ENCODE peak calls at places on chromosomes 2 and 18, in six cellular contexts. E, Z, L, W, H and B are unnamed samples. For H3K27me3, the result is how much of the 10 kb centered on the place peaks cover.

GRCh38 chr2:85796549-85797262 is 42.9 kb downstream of the ATOH8 start:
- DNase-seq in E (no peak), Z (no peak), L (no peak), W (no peak), H (no peak), B (no peak)

GRCh38 chr2:23843051-23843976 is 83.6 kb downstream of the ATAD2B start:
- DNase-seq in E (no peak), Z (no peak), L (peak), W (no peak), H (no peak), B (no peak)

GRCh38 chr18:76518543-76519155 is 23.6 kb upstream of the ZNF516 start:
- DNase-seq in E (peak), Z (peak), L (peak), W (no peak), H (peak), B (no peak)

GRCh38 chr2:239309398-239310245 is 91.2 kb downstream of the HDAC4 start:
- DNase-seq in E (peak), Z (no peak), L (no peak), W (no peak), H (no peak), B (peak)

GRCh38 chr18:68362907-68363306 is 352.0 kb downstream of the TMX3 start:
- DNase-seq in E (no peak), Z (no peak), L (no peak), W (no peak), H (no peak), B (no peak)

GRCh38 chr2:130884013-130884412 is 47.3 kb downstream of the ARHGEF4 start:
- DNase-seq in E (no peak), Z (no peak), L (no peak), W (no peak), H (no peak), B (no peak)

GRCh38 chr2:63163231-63163845 is 112.7 kb downstream of the OTX1 start:
- DNase-seq in E (no peak), Z (no peak), L (no peak), W (no peak), H (no peak), B (no peak)

GRCh38 chr2:218162817-218163216 is 3.9 kb downstream of the CXCR1 start:
- DNase-seq in E (no peak), Z (no peak), L (no peak), W (no peak), H (no peak), B (no peak)

GRCh38 chr2:193276988-193277387 is 1082.3 kb upstream of the TMEFF2 start:
- DNase-seq in E (no peak), Z (no peak), L (no peak), W (no peak), H (no peak), B (no peak)

GRCh38 chr18:422966-423365 is 77.5 kb downstream of the COLEC12 start:
- DNase-seq in E (no peak), Z (no peak), L (no peak), W (no peak), H (no peak), B (no peak)
- H3K27me3 ChIP-seq in E (under half), Z (under half), L (under half), W (under half), H (under half), B (under half)

GRCh38 chr2:2599441-2599840 is 268.4 kb upstream of the MYT1L start:
- DNase-seq in E (no peak), Z (no peak), L (no peak), W (no peak), H (no peak), B (no peak)
- H3K27me3 ChIP-seq in E (under half), Z (under half), L (under half), W (under half), H (under half), B (under half)

GRCh38 chr18:6747646-6748045 is 18.1 kb downstream of the ARHGAP28 start:
- DNase-seq in E (no peak), Z (peak), L (no peak), W (peak), H (no peak), B (no peak)
- H3K27me3 ChIP-seq in E (under half), Z (under half), L (under half), W (under half), H (under half), B (under half)

GRCh38 chr2:176174382-176174834 is 14.1 kb upstream of the HOXD1 start:
- DNase-seq in E (no peak), Z (no peak), L (no peak), W (no peak), H (no peak), B (no peak)
- H3K27me3 ChIP-seq in E (half or more), Z (half or more), L (under half), W (under half), H (under half), B (under half)

DNA sequence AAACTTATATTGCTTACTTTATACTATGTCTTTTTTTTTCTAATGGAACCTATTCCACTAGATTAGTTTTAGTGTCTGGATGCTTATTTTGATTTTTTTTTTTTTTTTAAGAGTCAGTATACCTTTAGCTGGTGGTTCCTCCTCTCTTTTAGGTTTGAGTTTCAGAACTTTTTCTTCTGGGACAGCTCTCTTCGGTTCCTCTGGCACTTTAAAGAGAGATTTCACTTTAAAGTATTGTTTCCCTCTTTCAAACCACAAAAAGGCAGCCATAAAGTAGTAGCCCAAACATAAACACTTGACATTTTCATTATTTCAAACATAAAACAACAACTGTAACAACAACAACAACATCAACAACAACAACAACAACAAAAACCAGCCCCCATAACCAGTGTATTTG is 123.3 kb downstream of the TTN start:
- DNase-seq in E (no peak), Z (no peak), L (no peak), W (no peak), H (no peak), B (no peak)
- H3K27me3 ChIP-seq in E (under half), Z (under half), L (under half), W (under half), H (under half), B (under half)

GRCh38 chr2:110746586-110747521 is 14.5 kb downstream of the ACOXL start:
- DNase-seq in E (no peak), Z (no peak), L (no peak), W (no peak), H (no peak), B (no peak)
- H3K27me3 ChIP-seq in E (under half), Z (under half), L (under half), W (under half), H (under half), B (under half)

GRCh38 chr2:242040681-242041080 is 171.2 kb downstream of the RTP5 start:
- DNase-seq in E (no peak), Z (no peak), L (no peak), W (no peak), H (no peak), B (no peak)

GRCh38 chr2:242043538-242044205 is 174.1 kb downstream of the RTP5 start:
- DNase-seq in E (no peak), Z (no peak), L (no peak), W (no peak), H (no peak), B (no peak)

GRCh38 chr2:242040303-242040655 is 170.8 kb downstream of the RTP5 start:
- DNase-seq in E (no peak), Z (no peak), L (no peak), W (no peak), H (no peak), B (peak)

GRCh38 chr2:242044206-242044590 is 174.7 kb downstream of the RTP5 start:
- DNase-seq in E (no peak), Z (no peak), L (no peak), W (no peak), H (no peak), B (no peak)

GRCh38 chr2:242041816-242042215 is 172.3 kb downstream of the RTP5 start:
- DNase-seq in E (no peak), Z (no peak), L (no peak), W (no peak), H (no peak), B (no peak)
- H3K27me3 ChIP-seq in E (under half), Z (under half), L (under half), W (under half), H (half or more), B (under half)

DNA sequence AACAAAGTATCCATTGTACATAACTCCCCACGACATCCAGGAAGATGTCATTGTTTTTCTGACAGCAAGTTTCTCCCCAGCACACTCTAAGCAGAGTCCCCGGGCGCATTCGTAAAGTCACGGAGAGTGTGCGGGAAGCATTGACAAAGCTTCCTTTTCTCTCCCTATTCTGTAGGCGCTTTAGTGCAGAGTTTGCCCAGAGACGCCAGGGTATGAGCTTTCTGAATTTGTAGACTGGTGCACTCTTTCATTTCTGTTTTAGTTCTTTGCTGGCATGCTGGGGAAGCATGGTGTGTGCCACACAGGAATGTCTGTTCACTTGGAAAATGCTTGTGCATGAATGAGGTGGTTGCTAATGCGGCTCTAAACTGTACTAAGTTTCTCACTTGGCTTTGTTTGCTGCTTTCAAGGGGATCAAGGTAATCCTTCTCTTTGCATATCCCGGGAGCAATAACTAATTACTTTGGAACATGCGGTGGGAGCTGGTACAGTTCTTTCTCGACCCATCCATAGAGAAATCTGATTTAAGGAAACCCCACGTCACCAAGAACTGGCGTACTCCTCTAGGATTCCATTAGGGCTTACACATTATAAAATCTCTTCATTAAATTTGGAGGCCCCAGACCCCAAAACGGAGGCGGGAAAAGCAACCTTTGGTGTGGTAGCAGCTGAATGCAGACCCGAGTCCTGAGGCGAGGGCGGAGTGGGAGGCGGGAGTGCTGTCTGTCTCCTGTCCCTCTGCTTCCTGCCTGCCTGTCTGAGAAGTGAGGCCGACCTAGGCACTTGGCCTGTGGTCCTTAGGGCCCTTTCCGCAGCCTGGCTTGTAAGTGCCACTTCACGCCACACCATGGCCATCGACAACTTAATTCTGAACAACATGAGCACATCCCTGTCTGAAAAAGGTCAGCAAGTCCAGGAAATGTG is 102.4 kb downstream of the RTN4 start:
- DNase-seq in E (no peak), Z (no peak), L (no peak), W (no peak), H (no peak), B (no peak)
- H3K27me3 ChIP-seq in E (under half), Z (under half), L (under half), W (under half), H (under half), B (under half)